ENCODE peak calls at places on chromosomes 2 and 18, in four cellular contexts. E is K562, A is MM.1S, X is tibial nerve. H is an unnamed sample.

GRCh38 chr2:97757062-97757461 is 43.7 kb downstream of the ZAP70 start:
- DNase-seq in E (no peak), A (no peak), X (no peak), H (no peak)

GRCh38 chr2:43707255-43707654 is 31.0 kb upstream of the C1GALT1C1L start:
- DNase-seq in E (peak), A (no peak), X (no peak), H (no peak)

GRCh38 chr2:105517814-105518705 is 119.2 kb upstream of the FHL2 start:
- DNase-seq in E (no peak), A (no peak), X (no peak), H (peak)

GRCh38 chr2:94874277-94874997 is 3.2 kb downstream of the TEKT4 start:
- DNase-seq in E (peak), A (peak), X (no peak), H (no peak)

GRCh38 chr2:119010336-119010735 is 68.3 kb downstream of the MARCO start:
- DNase-seq in E (no peak), A (no peak), X (no peak), H (no peak)

GRCh38 chr2:184520441-184520840 is 77.9 kb upstream of the ZNF804A start:
- DNase-seq in E (no peak), A (no peak), X (no peak), H (no peak)

GRCh38 chr18:7946724-7947377 is 379.7 kb downstream of the PTPRM start:
- DNase-seq in E (no peak), A (no peak), X (no peak), H (no peak)

GRCh38 chr18:23662309-23663263 is at the start of gene ANKRD29:
- DNase-seq in E (no peak), A (peak), X (no peak), H (no peak)

GRCh38 chr2:118697771-118698170 is 149.7 kb downstream of the EN1 start:
- DNase-seq in E (no peak), A (no peak), X (no peak), H (no peak)

GRCh38 chr2:73175663-73176204 is 26.6 kb upstream of the NOTO start:
- DNase-seq in E (peak), A (peak), X (peak), H (no peak)

DNA sequence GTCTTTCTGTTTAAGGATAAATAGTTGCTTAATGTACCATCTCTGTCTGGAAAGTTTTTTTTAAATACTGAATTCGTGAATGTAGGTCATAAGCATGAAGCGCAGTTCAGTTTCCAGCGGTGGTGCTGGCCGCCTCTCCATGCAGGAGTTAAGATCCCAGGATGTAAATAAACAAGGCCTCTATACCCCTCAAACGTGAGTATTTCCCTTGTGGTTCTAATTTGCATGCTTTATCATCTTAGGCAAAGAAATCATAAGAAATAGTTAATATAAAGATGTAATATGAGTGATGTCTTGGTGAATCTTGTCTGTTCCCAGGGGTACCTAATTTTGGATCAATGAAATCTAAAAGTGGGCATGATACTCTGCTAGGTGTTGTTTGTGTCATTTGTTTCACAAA is 1.5 kb downstream of the NDC80 start:
- DNase-seq in E (peak), A (no peak), X (no peak), H (no peak)
- H3K4me3 ChIP-seq in E (peak), A (peak), X (no peak), H (no peak)

GRCh38 chr2:173612354-173612753 is 257.7 kb downstream of the CDCA7 start:
- DNase-seq in E (no peak), A (no peak), X (no peak), H (no peak)
- TF ChIP-seq CTCF in E (peak), A (no peak), X (no peak), H (no peak)

GRCh38 chr18:50875966-50876536 is 2.9 kb upstream of the ME2 start:
- DNase-seq in E (no peak), A (no peak), X (no peak), H (no peak)
- H3K4me3 ChIP-seq in E (no peak), A (no peak), X (no peak), H (no peak)

GRCh38 chr2:85022232-85022631 is 51.3 kb downstream of the KCMF1 start:
- DNase-seq in E (no peak), A (no peak), X (no peak), H (no peak)

GRCh38 chr2:85015653-85016360 is 44.8 kb downstream of the KCMF1 start:
- DNase-seq in E (no peak), A (no peak), X (no peak), H (no peak)

GRCh38 chr2:85019121-85019520 is 48.2 kb downstream of the KCMF1 start:
- DNase-seq in E (no peak), A (no peak), X (no peak), H (no peak)

GRCh38 chr2:85017436-85018048 is 46.6 kb downstream of the KCMF1 start:
- DNase-seq in E (no peak), A (no peak), X (no peak), H (no peak)

DNA sequence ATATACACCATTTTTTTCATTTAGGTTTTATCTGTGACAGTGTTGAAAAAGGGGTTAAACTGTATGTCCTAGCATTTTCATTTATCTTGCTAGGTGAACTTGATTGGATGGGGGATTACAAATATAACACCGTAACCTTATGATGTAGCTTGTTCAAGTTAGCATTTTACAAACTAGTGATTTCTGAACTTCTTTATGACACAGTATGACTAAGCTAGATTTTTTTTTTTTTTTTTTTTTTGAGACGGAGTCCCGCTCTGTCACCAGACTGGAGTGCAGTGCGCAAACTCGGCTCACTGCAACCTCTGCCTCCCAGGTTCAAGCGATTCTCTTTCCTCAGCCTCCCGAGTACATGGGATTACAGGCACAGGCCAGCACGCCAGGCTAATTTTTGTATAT is 47.1 kb downstream of the KCMF1 start:
- DNase-seq in E (no peak), A (no peak), X (no peak), H (no peak)
- TF ChIP-seq CTCF in E (no peak), A (no peak), X (no peak), H (no peak)

H was measured in breast epithelium.